ENCODE peak calls at places on chromosomes 5 and 9, in four cellular contexts. V is activated T-cell treated with anti-CD3 and anti-CD28 coated beads for 1 hour, G is posterior cingulate gyrus, K is hepatic stellate cell. L is an unnamed sample.

GRCh38 chr5:138753794-138754698 is 821 bp downstream of the CTNNA1 start:
- DNase-seq in V (peak; percentile 16), G (peak; percentile 40), K (peak; percentile 82), L (peak; percentile 96)

GRCh38 chr5:113405530-113405929 is 29.3 kb downstream of the TSSK1B start:
- DNase-seq in V (no peak), G (no peak), K (no peak), L (no peak)

GRCh38 chr5:1747803-1748085 is 51.9 kb downstream of the MRPL36 start:
- DNase-seq in G (no peak), V (no peak), K (no peak), L (no peak)

GRCh38 chr5:5220896-5221295 is 80.8 kb downstream of the ADAMTS16 start:
- DNase-seq in V (no peak), K (no peak), G (no peak), L (no peak)

GRCh38 chr9:92680166-92681119 is 10.5 kb upstream of the IPPK start:
- DNase-seq in G (no peak), V (no peak), K (no peak), L (no peak)

GRCh38 chr5:31800351-31800750 is 161.4 kb downstream of the PDZD2 start:
- DNase-seq in G (no peak), V (no peak), K (no peak), L (no peak)

GRCh38 chr5:78638423-78638822 is 10.1 kb downstream of the LHFPL2 start:
- DNase-seq in G (no peak), V (no peak), K (no peak), L (peak; percentile 100)

GRCh38 chr5:548256-548655 is 24.0 kb upstream of the SLC9A3 start:
- DNase-seq in G (no peak), V (no peak), K (no peak), L (no peak)

GRCh38 chr9:6944093-6944551 is 186.3 kb downstream of the KDM4C start:
- DNase-seq in G (no peak), V (no peak), K (peak; percentile 14), L (peak; percentile 82)

L was measured in dermis blood vessel endothelial cell.